ENCODE peak calls at places on chromosomes 16 and 17, in six cellular contexts. N, C, Y, V, K and B are unnamed samples.

GRCh38 chr16:83338941-83339340 is 468.8 kb upstream of the HSBP1 start:
- DNase-seq in N (no peak), C (no peak), Y (no peak), V (no peak), K (no peak), B (no peak)

GRCh38 chr16:179431-179830 is 828 bp upstream of the HBQ1 start:
- DNase-seq in N (no peak), C (no peak), Y (no peak), V (no peak), K (no peak), B (no peak)

GRCh38 chr17:58344791-58345157 is 7.2 kb downstream of the SUPT4H1 start:
- DNase-seq in N (no peak), C (no peak), Y (peak; percentile 70), V (no peak), K (no peak), B (no peak)

GRCh38 chr17:77285594-77286390 is 145.0 kb downstream of the SEC14L1 start:
- DNase-seq in N (peak; percentile 40), C (peak; percentile 42), Y (no peak), V (peak; percentile 82), K (peak; percentile 92), B (peak; percentile 60)

GRCh38 chr16:64700628-64701027 is 421.2 kb downstream of the CDH11 start:
- DNase-seq in N (no peak), C (no peak), Y (no peak), V (no peak), K (no peak), B (no peak)

GRCh38 chr16:12672986-12673385 is 130.7 kb downstream of the CPPED1 start:
- DNase-seq in N (no peak), C (no peak), Y (no peak), V (no peak), K (no peak), B (no peak)

GRCh38 chr16:17532338-17532995 is 61.7 kb upstream of the XYLT1 start:
- DNase-seq in N (no peak), C (no peak), Y (no peak), V (no peak), K (no peak), B (no peak)

GRCh38 chr17:29155966-29156338 is 24.2 kb downstream of the MYO18A start:
- DNase-seq in N (no peak), C (no peak), Y (no peak), V (no peak), K (peak; percentile 72), B (no peak)

GRCh38 chr17:40303706-40304450 is 5.1 kb upstream of the RARA start:
- DNase-seq in N (no peak), C (no peak), Y (no peak), V (no peak), K (no peak), B (no peak)

GRCh38 chr17:36657763-36658490 is 56.5 kb downstream of the MRM1 start:
- DNase-seq in N (no peak), C (no peak), Y (peak; percentile 13), V (no peak), K (no peak), B (no peak)

GRCh38 chr16:16116841-16117240 is 106.5 kb downstream of the ABCC6 start:
- DNase-seq in N (no peak), C (no peak), Y (no peak), V (no peak), K (no peak), B (no peak)

GRCh38 chr16:54954220-54954619 is 23.6 kb downstream of the IRX5 start:
- DNase-seq in N (no peak), C (no peak), Y (no peak), V (no peak), K (no peak), B (no peak)

GRCh38 chr16:50548659-50549560 is 714 bp downstream of the NKD1 start:
- DNase-seq in N (no peak), C (peak; percentile 41), Y (peak; percentile 39), V (no peak), K (peak; percentile 83), B (no peak)

GRCh38 chr17:60720763-60721531 is 43.3 kb downstream of the BCAS3 start:
- DNase-seq in N (no peak), C (peak; percentile 41), Y (peak; percentile 22), V (peak; percentile 46), K (no peak), B (peak; percentile 25)

GRCh38 chr16:642189-643049 is 791 bp downstream of the MCRIP2 start:
- DNase-seq in N (no peak), C (peak; percentile 90), Y (no peak), V (no peak), K (no peak), B (no peak)

GRCh38 chr17:34739386-34739785 is 160.0 kb downstream of the TMEM132E start:
- DNase-seq in N (no peak), C (no peak), Y (no peak), V (no peak), K (no peak), B (no peak)

GRCh38 chr16:73382921-73383594 is 335.1 kb upstream of the ZFHX3 start:
- DNase-seq in N (no peak), C (no peak), Y (no peak), V (no peak), K (no peak), B (no peak)

GRCh38 chr16:84246679-84247077 is 6.9 kb upstream of the KCNG4 start:
- DNase-seq in N (no peak), C (no peak), Y (no peak), V (no peak), K (no peak), B (no peak)

GRCh38 chr16:85279874-85280545 is 167.7 kb upstream of the CIBAR2 start:
- DNase-seq in N (no peak), C (peak; percentile 31), Y (no peak), V (no peak), K (peak; percentile 92), B (no peak)

GRCh38 chr17:80968602-80969029 is 23.0 kb upstream of the CHMP6 start:
- DNase-seq in N (no peak), C (peak; percentile 31), Y (no peak), V (no peak), K (no peak), B (no peak)

GRCh38 chr17:66509913-66510312 is 207.5 kb downstream of the PRKCA start:
- DNase-seq in N (no peak), C (no peak), Y (no peak), V (no peak), K (no peak), B (no peak)

GRCh38 chr16:72829846-72830620 is 217.9 kb downstream of the ZFHX3 start:
- DNase-seq in N (no peak), C (no peak), Y (no peak), V (no peak), K (no peak), B (no peak)

GRCh38 chr17:4643676-4644075 is 2.2 kb upstream of the ALOX15 start:
- DNase-seq in N (no peak), C (no peak), Y (no peak), V (no peak), K (no peak), B (no peak)

GRCh38 chr17:19343671-19344151 is 18.8 kb downstream of the B9D1 start:
- DNase-seq in N (peak; percentile 5), C (no peak), Y (no peak), V (no peak), K (peak; percentile 88), B (no peak)

GRCh38 chr17:16491703-16492612 is at the start of gene LRRC75A:
- DNase-seq in N (no peak), C (peak; percentile 61), Y (peak; percentile 49), V (peak; percentile 59), K (peak; percentile 86), B (no peak)

GRCh38 chr16:70705056-70705455 is 19.2 kb upstream of the MTSS2 start:
- DNase-seq in N (no peak), C (no peak), Y (no peak), V (no peak), K (no peak), B (no peak)

GRCh38 chr16:10812352-10813122 is 6.1 kb downstream of the TVP23A start:
- DNase-seq in N (no peak), C (no peak), Y (no peak), V (no peak), K (no peak), B (no peak)

GRCh38 chr16:4675864-4676786 is 17.2 kb upstream of the NUDT16L1 start:
- DNase-seq in N (no peak), C (no peak), Y (peak; percentile 65), V (no peak), K (no peak), B (no peak)

GRCh38 chr17:72719582-72720493 is 372.6 kb downstream of the SLC39A11 start:
- DNase-seq in N (no peak), C (no peak), Y (peak; percentile 51), V (no peak), K (no peak), B (no peak)

GRCh38 chr17:50363217-50364060 is 9.5 kb downstream of the MRPL27 start:
- DNase-seq in N (no peak), C (no peak), Y (no peak), V (no peak), K (no peak), B (peak; percentile 46)

GRCh38 chr16:27268376-27269299 is at the start of gene NSMCE1:
- DNase-seq in N (peak; percentile 77), C (peak; percentile 98), Y (peak; percentile 98), V (peak; percentile 99), K (peak; percentile 99), B (peak; percentile 100)
- TF ChIP-seq CTCF in N (peak; percentile 6), C (no peak), Y (no peak), V (peak; percentile 8), K (no peak), B (no peak)

GRCh38 chr16:2228161-2228824 is 4.9 kb downstream of the E4F1 start:
- DNase-seq in N (no peak), C (no peak), Y (no peak), V (no peak), K (peak; percentile 64), B (no peak)
- TF ChIP-seq CTCF in N (no peak), C (no peak), Y (no peak), V (no peak), K (no peak), B (no peak)

GRCh38 chr16:47109361-47109760 is 34.4 kb downstream of the NETO2 start:
- DNase-seq in N (no peak), C (no peak), Y (no peak), V (no peak), K (no peak), B (no peak)
- TF ChIP-seq CTCF in N (no peak), C (no peak), Y (no peak), V (no peak), K (no peak), B (no peak)

GRCh38 chr16:13909872-13910303 is 10.1 kb upstream of the ERCC4 start:
- DNase-seq in N (peak; percentile 61), C (peak; percentile 94), Y (no peak), V (no peak), K (no peak), B (no peak)
- TF ChIP-seq CTCF in N (peak; percentile 9), C (no peak), Y (no peak), V (no peak), K (no peak), B (no peak)